ENCODE peak calls at places on chromosomes 11 and 22, in five cellular contexts. Y, G, Q, A and R are unnamed samples.

GRCh38 chr11:46696212-46696558 is 4.2 kb downstream of the ARHGAP1 start:
- DNase-seq in G (no peak), Y (no peak), Q (no peak), A (no peak), R (no peak)

GRCh38 chr11:121932646-121933185 is 183.3 kb downstream of the BLID start:
- DNase-seq in G (no peak), Y (no peak), A (no peak), Q (no peak), R (no peak)

GRCh38 chr11:64745523-64746328 is 1.8 kb upstream of the RASGRP2 start:
- DNase-seq in Q (peak), G (peak), A (peak), Y (peak), R (peak)

GRCh38 chr22:49023161-49023878 is 804.4 kb downstream of the BRD1 start:
- DNase-seq in A (no peak), Q (no peak), G (no peak), Y (no peak), R (no peak)

GRCh38 chr11:57338152-57338551 is at the start of gene P2RX3:
- DNase-seq in Q (no peak), G (no peak), A (no peak), Y (no peak), R (no peak)

GRCh38 chr11:9855579-9856260 is 191.8 kb downstream of the SWAP70 start:
- DNase-seq in Q (no peak), A (no peak), Y (no peak), G (peak), R (no peak)

GRCh38 chr22:46596032-46596441 is 24.1 kb upstream of the GRAMD4 start:
- DNase-seq in Q (no peak), G (no peak), Y (no peak), A (no peak), R (no peak)

GRCh38 chr11:86524603-86525352 is 147.6 kb downstream of the ME3 start:
- DNase-seq in A (peak), G (peak), Q (no peak), Y (no peak), R (peak)

GRCh38 chr11:65525659-65526480 is 987 bp downstream of the SCYL1 start:
- DNase-seq in Y (no peak), A (no peak), G (no peak), Q (no peak), R (no peak)

GRCh38 chr22:32958021-32958420 is 100.2 kb downstream of the SYN3 start:
- DNase-seq in G (no peak), Q (no peak), Y (no peak), A (no peak), R (peak)

GRCh38 chr11:26943636-26944035 is 50.3 kb upstream of the FIBIN start:
- DNase-seq in Y (no peak), Q (no peak), G (no peak), A (no peak), R (no peak)

GRCh38 chr11:1113405-1114201 is 38.9 kb downstream of the MUC2 start:
- DNase-seq in A (no peak), G (no peak), Y (no peak), Q (no peak), R (no peak)

GRCh38 chr22:48761546-48761945 is 1066.1 kb downstream of the BRD1 start:
- DNase-seq in Y (no peak), G (no peak), Q (no peak), A (no peak), R (no peak)

GRCh38 chr11:31809857-31810778 is 1.0 kb downstream of the PAX6 start:
- DNase-seq in Y (no peak), A (peak), G (peak), Q (no peak), R (peak)

GRCh38 chr22:24807284-24807950 is 1.4 kb downstream of the SGSM1 start:
- DNase-seq in A (peak), Y (peak), Q (no peak), G (peak), R (peak)

GRCh38 chr11:73988227-73988626 is 5.6 kb upstream of the UCP2 start:
- DNase-seq in Q (no peak), Y (no peak), G (no peak), A (no peak), R (no peak)

GRCh38 chr22:31956360-31956759 is 12.0 kb downstream of the YWHAH start:
- DNase-seq in Y (no peak), Q (no peak), A (no peak), G (no peak), R (no peak)

GRCh38 chr11:67238894-67239794 is 27.1 kb upstream of the GRK2 start:
- DNase-seq in G (peak), Q (no peak), Y (no peak), A (no peak), R (no peak)

GRCh38 chr11:34176980-34177319 is 71.5 kb downstream of the NAT10 start:
- DNase-seq in G (no peak), A (no peak), Q (no peak), Y (no peak), R (no peak)

GRCh38 chr11:95363189-95363588 is 132.2 kb upstream of the SESN3 start:
- DNase-seq in Q (no peak), Y (no peak), G (no peak), A (no peak), R (no peak)

GRCh38 chr11:10302744-10303557 is 1.9 kb upstream of the ADM start:
- DNase-seq in G (peak), A (peak), Y (peak), Q (peak), R (peak)

GRCh38 chr11:76102772-76103171 is 103.5 kb downstream of the WNT11 start:
- DNase-seq in Y (no peak), Q (no peak), G (no peak), A (no peak), R (peak)

GRCh38 chr11:3106736-3107524 is 49.7 kb upstream of the CARS1 start:
- DNase-seq in Q (no peak), A (no peak), G (no peak), Y (no peak), R (no peak)

GRCh38 chr11:112958670-112959069 is 2.5 kb upstream of the NCAM1 start:
- DNase-seq in Q (no peak), Y (no peak), G (no peak), A (peak), R (peak)

GRCh38 chr11:129652828-129653227 is 162.8 kb upstream of the TMEM45B start:
- DNase-seq in A (peak), Y (no peak), Q (no peak), G (peak), R (peak)

GRCh38 chr11:8839957-8840945 is 70.7 kb upstream of the AKIP1 start:
- DNase-seq in Y (no peak), G (no peak), A (no peak), Q (no peak), R (peak)

GRCh38 chr11:35893796-35894475 is 49.9 kb upstream of the LDLRAD3 start:
- DNase-seq in Y (no peak), G (peak), A (no peak), Q (no peak), R (peak)

GRCh38 chr22:45997077-45997774 is 20.3 kb upstream of the WNT7B start:
- DNase-seq in G (peak), A (no peak), Y (peak), Q (peak), R (peak)

GRCh38 chr22:46641829-46642266 is 21.7 kb downstream of the GRAMD4 start:
- DNase-seq in Q (no peak), G (no peak), A (no peak), Y (no peak), R (peak)

GRCh38 chr11:848988-849824 is 6.6 kb downstream of the TSPAN4 start:
- DNase-seq in G (no peak), A (no peak), Y (peak), Q (no peak), R (no peak)

GRCh38 chr11:67369801-67370284 is 3.6 kb downstream of the CLCF1 start:
- DNase-seq in G (no peak), A (no peak), Q (no peak), Y (peak), R (peak)

GRCh38 chr11:10488121-10488580 is 33.1 kb downstream of the AMPD3 start:
- DNase-seq in Y (no peak), A (peak), G (peak), Q (no peak), R (no peak)

GRCh38 chr11:63913866-63914830 is 2.8 kb downstream of the RCOR2 start:
- DNase-seq in A (no peak), G (no peak), Y (no peak), Q (no peak), R (no peak)

GRCh38 chr11:80346660-80347059 is 905.8 kb upstream of the TENM4 start:
- DNase-seq in A (no peak), Q (no peak), G (no peak), Y (no peak), R (no peak)

GRCh38 chr11:12232819-12233601 is 122.6 kb downstream of the MICAL2 start:
- DNase-seq in G (peak), Q (no peak), Y (no peak), A (peak), R (peak)

GRCh38 chr11:34029176-34029575 is 22.4 kb upstream of the CAPRIN1 start:
- DNase-seq in Q (no peak), Y (no peak), G (peak), A (no peak), R (peak)

GRCh38 chr11:13207665-13208594 is 69.7 kb upstream of the BMAL1 start:
- DNase-seq in G (peak), Q (no peak), Y (peak), A (peak), R (peak)

GRCh38 chr11:61580292-61580888 is 486 bp downstream of the SYT7 start:
- DNase-seq in Y (no peak), G (no peak), Q (no peak), A (no peak), R (no peak)

GRCh38 chr11:61581931-61582330 is 1.1 kb upstream of the SYT7 start:
- DNase-seq in Y (no peak), A (no peak), Q (no peak), G (no peak), R (no peak)

GRCh38 chr11:61578819-61579218 is 2.1 kb downstream of the SYT7 start:
- DNase-seq in Y (no peak), Q (no peak), G (no peak), A (no peak), R (no peak)

GRCh38 chr11:61579398-61580291 is 1.2 kb downstream of the SYT7 start:
- DNase-seq in Y (no peak), G (no peak), Q (no peak), A (no peak), R (no peak)

DNA sequence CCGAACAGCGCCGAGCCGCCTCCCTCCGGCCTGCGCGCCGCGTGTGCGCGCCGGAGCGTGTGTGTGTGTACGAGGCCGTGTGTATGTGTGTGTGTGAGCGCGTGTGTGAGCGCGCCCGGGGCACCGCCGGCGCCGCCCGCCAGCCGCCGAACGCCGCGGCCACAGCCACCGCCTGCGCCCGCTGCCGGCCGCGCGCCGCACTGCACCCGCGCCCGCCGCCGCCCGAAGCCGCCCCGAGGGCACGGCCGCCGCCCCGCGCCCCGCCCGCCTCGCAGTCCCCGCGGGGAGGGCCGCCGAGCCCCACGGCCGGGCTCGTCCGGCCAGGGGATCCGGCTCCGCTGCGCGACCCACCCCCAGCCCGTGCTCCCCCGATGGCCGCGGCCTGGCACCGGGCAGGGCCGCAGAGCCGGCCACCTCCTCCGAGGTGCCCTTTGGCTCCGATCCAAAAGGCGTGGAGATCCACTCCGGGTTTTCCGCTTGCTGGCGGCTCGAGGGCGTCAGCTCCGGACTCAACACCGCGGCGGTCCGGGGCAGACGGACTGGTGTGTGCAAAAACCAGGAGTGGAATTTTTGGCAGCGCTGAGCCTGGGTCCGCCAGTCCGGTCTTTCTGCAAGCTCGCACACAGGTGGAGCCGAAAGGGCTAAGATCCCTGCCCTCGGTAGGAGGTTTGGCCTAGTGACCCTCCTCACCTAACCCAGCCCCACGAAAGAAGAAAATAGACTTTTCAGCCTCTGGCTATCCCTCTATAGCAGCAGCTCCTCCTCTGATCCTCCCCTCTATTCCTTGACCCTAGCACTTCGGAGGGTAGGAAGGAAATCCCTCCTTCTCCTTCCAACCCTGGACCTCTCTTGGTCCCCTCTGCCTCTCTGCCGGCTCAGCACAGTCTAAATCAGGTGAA is at the start of gene SYT7:
- DNase-seq in G (peak), A (peak), Y (peak), Q (peak), R (peak)
- TF ChIP-seq CTCF in G (no peak), A (peak), Y (no peak), Q (peak), R (no peak)

GRCh38 chr22:39477542-39477941 is 20.7 kb downstream of the MGAT3 start:
- DNase-seq in A (no peak), Q (no peak), G (no peak), Y (no peak), R (no peak)
- TF ChIP-seq CTCF in A (no peak), Q (no peak), G (no peak), Y (no peak), R (no peak)

GRCh38 chr11:82527185-82527584 is 206.5 kb downstream of the FAM181B start:
- DNase-seq in G (no peak), A (no peak), Q (no peak), Y (no peak), R (no peak)

GRCh38 chr11:82521427-82521826 is 212.2 kb downstream of the FAM181B start:
- DNase-seq in Q (no peak), Y (no peak), A (no peak), G (no peak), R (no peak)

DNA sequence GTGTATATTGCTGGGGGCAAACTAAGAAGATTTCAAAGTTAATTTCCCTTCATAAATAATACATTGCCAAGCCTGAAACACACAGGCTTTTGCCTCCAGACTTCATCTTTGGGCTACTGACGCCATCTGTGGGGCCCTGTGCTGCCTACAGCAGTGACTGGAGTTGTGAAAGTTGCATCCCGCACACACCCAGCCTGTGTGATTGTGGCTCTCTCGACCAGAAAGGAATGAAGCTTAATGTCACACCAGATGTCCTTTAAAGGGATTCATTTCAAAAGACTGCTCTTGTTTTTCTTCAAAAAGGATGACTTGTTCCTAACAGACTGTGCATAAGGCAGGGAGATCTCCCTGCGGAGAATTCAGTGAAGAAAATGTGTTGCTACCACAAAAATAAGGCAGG is 210.5 kb downstream of the FAM181B start:
- DNase-seq in Y (peak), A (no peak), G (no peak), Q (no peak), R (no peak)
- TF ChIP-seq CTCF in Y (peak), A (no peak), G (no peak), Q (no peak), R (no peak)

GRCh38 chr11:118126082-118126838 is 26.4 kb downstream of the SCN4B start:
- DNase-seq in G (no peak), A (peak), Q (no peak), Y (no peak), R (no peak)

GRCh38 chr11:118129475-118130196 is 23.0 kb downstream of the SCN4B start:
- DNase-seq in Y (no peak), A (no peak), G (no peak), Q (no peak), R (no peak)

GRCh38 chr11:118128310-118128709 is 24.3 kb downstream of the SCN4B start:
- DNase-seq in A (no peak), Y (no peak), Q (no peak), G (no peak), R (no peak)

GRCh38 chr11:118132385-118133151 is 20.1 kb downstream of the SCN4B start:
- DNase-seq in A (no peak), G (no peak), Y (no peak), Q (no peak), R (no peak)

GRCh38 chr11:118128821-118129474 is 23.7 kb downstream of the SCN4B start:
- DNase-seq in Y (no peak), A (no peak), Q (no peak), G (no peak), R (no peak)
- TF ChIP-seq CTCF in Y (no peak), A (no peak), Q (no peak), G (no peak), R (no peak)

GRCh38 chr11:72353861-72354260 is 80.5 kb downstream of the CLPB start:
- DNase-seq in Q (no peak), G (peak), A (peak), Y (no peak), R (peak)
- TF ChIP-seq CTCF in Q (peak), G (peak), A (peak), Y (no peak), R (peak)

DNA sequence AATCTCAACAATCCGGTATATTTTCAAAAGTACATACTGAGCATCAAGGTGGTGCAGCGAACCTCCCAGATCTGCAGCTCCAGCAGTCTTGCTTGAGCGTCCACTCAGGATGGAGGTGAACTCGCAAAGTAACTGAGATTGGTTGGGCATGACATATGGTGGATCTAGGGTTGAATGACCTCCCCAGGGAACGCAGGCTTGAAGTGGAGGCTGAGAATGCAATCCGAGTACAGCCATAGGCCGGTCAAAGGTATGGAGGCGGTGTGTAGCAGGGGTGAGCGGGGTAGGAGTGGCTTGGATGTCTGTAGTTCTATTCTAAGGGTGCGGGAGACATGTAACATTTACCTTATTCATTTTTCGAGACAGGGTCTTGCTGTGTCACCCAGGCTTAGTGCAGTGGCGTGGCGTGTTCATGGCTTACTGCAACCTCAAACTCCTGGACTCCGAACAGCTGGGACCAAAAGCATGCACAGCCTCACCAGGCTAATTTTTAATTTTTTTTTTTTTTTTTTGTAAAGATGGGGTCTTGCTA is 631 bp upstream of the C22orf39 start:
- DNase-seq in Y (no peak), A (peak), Q (no peak), G (peak), R (peak)
- TF ChIP-seq CTCF in Y (no peak), A (no peak), Q (no peak), G (no peak), R (no peak)

GRCh38 chr11:116170526-116171120 is 602.2 kb downstream of the BUD13 start:
- DNase-seq in Y (no peak), G (no peak), A (no peak), Q (no peak), R (no peak)
- TF ChIP-seq CTCF in Y (no peak), G (no peak), A (no peak), Q (peak), R (no peak)

DNA sequence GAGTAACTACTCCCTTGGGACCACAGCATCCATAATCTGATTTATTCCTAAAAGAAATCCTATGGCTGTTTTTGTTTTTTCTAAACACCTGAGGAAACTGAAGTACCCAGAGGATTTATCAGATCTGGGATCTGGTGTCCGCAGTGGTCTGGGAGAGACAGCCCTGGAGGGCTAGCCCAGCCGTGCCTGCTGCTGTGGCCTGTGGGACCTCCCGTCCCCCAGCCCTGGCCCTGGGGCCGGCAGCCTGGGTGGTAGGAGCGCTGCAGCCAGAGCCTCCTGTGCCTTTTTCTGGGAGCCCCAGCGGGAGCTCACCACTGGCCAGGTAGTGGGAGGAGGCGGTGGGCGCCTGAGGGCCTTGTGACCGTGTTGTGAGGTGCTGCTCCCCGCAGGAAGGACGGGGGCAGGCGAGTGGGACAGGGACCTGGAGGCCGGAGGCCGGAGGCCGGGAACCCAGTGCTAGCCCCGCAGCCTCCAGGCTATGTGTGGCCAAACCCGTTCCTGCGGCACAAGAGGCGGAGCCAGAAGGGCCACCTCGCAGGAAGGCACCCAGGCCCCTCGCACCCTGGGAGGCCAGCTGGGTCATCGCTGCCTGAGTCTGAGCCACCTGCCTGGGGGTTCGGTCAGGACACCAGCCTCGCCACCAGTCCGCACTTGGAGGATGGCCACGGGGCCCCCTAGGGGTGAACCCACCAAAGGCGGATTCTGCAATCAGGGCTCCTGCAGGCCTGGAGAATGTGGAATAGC is 18.2 kb upstream of the C11orf96 start:
- DNase-seq in G (no peak), Q (no peak), A (no peak), Y (no peak), R (no peak)
- TF ChIP-seq CTCF in G (no peak), Q (peak), A (no peak), Y (no peak), R (no peak)

GRCh38 chr22:37905534-37906363 is at the start of gene MICALL1:
- DNase-seq in Y (peak), A (peak), Q (peak), G (peak), R (peak)
- TF ChIP-seq CTCF in Y (no peak), A (peak), Q (no peak), G (no peak), R (no peak)